ENCODE peak calls at places on chromosomes 11 and 22, in five cellular contexts. W, B, R, Z and M are unnamed samples.

GRCh38 chr22:34808618-34809017 is 257.3 kb upstream of the ISX start:
- DNase-seq in W (no peak), B (no peak), R (no peak), Z (no peak), M (no peak)

GRCh38 chr11:105935791-105936190 is 86.2 kb downstream of the MSANTD4 start:
- DNase-seq in W (no peak), B (no peak), R (no peak), Z (no peak), M (no peak)

GRCh38 chr11:46513934-46514342 is 79.9 kb downstream of the AMBRA1 start:
- DNase-seq in W (peak; percentile 81), B (no peak), R (peak; percentile 75), Z (peak; percentile 84), M (no peak)

GRCh38 chr11:64656797-64657196 is 65.8 kb downstream of the SLC22A12 start:
- DNase-seq in W (no peak), B (no peak), R (no peak), Z (peak; percentile 25), M (no peak)

GRCh38 chr11:78562398-78562797 is 12.3 kb downstream of the NARS2 start:
- DNase-seq in W (no peak), B (no peak), R (no peak), Z (no peak), M (no peak)

GRCh38 chr11:88231894-88232482 is 56.7 kb upstream of the RAB38 start:
- DNase-seq in W (peak; percentile 6), B (no peak), R (peak; percentile 18), Z (no peak), M (no peak)

GRCh38 chr11:3861698-3862097 is 6.2 kb downstream of the STIM1 start:
- DNase-seq in W (no peak), B (no peak), R (no peak), Z (no peak), M (no peak)

GRCh38 chr11:129935723-129936122 is 40.3 kb upstream of the NFRKB start:
- DNase-seq in W (no peak), B (no peak), R (no peak), Z (no peak), M (no peak)

GRCh38 chr22:44186121-44186510 is 5.4 kb downstream of the PARVG start:
- DNase-seq in W (no peak), B (no peak), R (no peak), Z (no peak), M (no peak)

GRCh38 chr11:17218403-17218802 is 10.6 kb upstream of the PIK3C2A start:
- DNase-seq in W (no peak), B (no peak), R (no peak), Z (no peak), M (no peak)

GRCh38 chr22:49009359-49010063 is 818.2 kb downstream of the BRD1 start:
- DNase-seq in W (no peak), B (no peak), R (no peak), Z (no peak), M (no peak)

GRCh38 chr22:26672060-26672471 is 14.7 kb downstream of the MIAT start:
- DNase-seq in W (no peak), B (no peak), R (no peak), Z (peak; percentile 66), M (no peak)

GRCh38 chr11:63610604-63611394 is 3.4 kb downstream of the PLAAT3 start:
- DNase-seq in W (peak; percentile 64), B (no peak), R (no peak), Z (no peak), M (no peak)

GRCh38 chr11:45212566-45213315 is 66.3 kb downstream of the PRDM11 start:
- DNase-seq in W (no peak), B (no peak), R (no peak), Z (peak; percentile 58), M (no peak)

GRCh38 chr11:42770444-42771065 is 541.2 kb upstream of the API5 start:
- DNase-seq in W (peak; percentile 16), B (no peak), R (peak; percentile 17), Z (no peak), M (no peak)

GRCh38 chr11:92390783-92391182 is 166.2 kb downstream of the FAT3 start:
- DNase-seq in W (no peak), B (no peak), R (no peak), Z (no peak), M (no peak)

GRCh38 chr22:44587004-44587793 is 89.2 kb upstream of the RTL6 start:
- DNase-seq in W (peak; percentile 79), B (no peak), R (no peak), Z (peak; percentile 22), M (no peak)

GRCh38 chr11:116527180-116527991 is 245.4 kb downstream of the BUD13 start:
- DNase-seq in W (no peak), B (no peak), R (no peak), Z (no peak), M (no peak)